ENCODE peak calls at places on chromosomes 12 and 14, in four cellular contexts. One of them, this sample, is unnamed.

GRCh38 chr12:57715786-57716185 is 21.9 kb downstream of the OS9 start:
- DNase-seq in KG1: no peak
- DNase-seq in HEK293T: no peak
- DNase-seq in M059J: no peak
- DNase-seq in this sample: no peak

GRCh38 chr12:89875809-89876208 is 167.2 kb upstream of the ATP2B1 start:
- DNase-seq in HEK293T: no peak
- DNase-seq in M059J: no peak
- DNase-seq in KG1: no peak
- DNase-seq in this sample: no peak

GRCh38 chr14:103393687-103394626 is 8.7 kb downstream of the MARK3 start:
- DNase-seq in KG1: no peak
- DNase-seq in HEK293T: peak
- DNase-seq in M059J: peak
- DNase-seq in this sample: no peak

GRCh38 chr14:37559386-37559785 is 35.7 kb downstream of the FOXA1 start:
- DNase-seq in KG1: no peak
- DNase-seq in M059J: peak
- DNase-seq in HEK293T: no peak
- DNase-seq in this sample: no peak

GRCh38 chr14:68795602-68796417 is 2.9 kb upstream of the ZFP36L1 start:
- DNase-seq in M059J: peak
- DNase-seq in HEK293T: peak
- DNase-seq in KG1: peak
- DNase-seq in this sample: peak

GRCh38 chr14:61438860-61439765 is 117.7 kb downstream of the PRKCH start:
- DNase-seq in HEK293T: no peak
- DNase-seq in KG1: peak
- DNase-seq in M059J: peak
- DNase-seq in this sample: peak

GRCh38 chr12:89448951-89449371 is 75.6 kb downstream of the GALNT4 start:
- DNase-seq in M059J: peak
- DNase-seq in KG1: no peak
- DNase-seq in HEK293T: no peak
- DNase-seq in this sample: no peak

GRCh38 chr12:76706761-76707160 is 57.2 kb upstream of the ZDHHC17 start:
- DNase-seq in M059J: no peak
- DNase-seq in KG1: no peak
- DNase-seq in HEK293T: no peak
- DNase-seq in this sample: no peak

GRCh38 chr12:96886998-96887677 is 19.9 kb upstream of the NEDD1 start:
- DNase-seq in HEK293T: no peak
- DNase-seq in KG1: no peak
- DNase-seq in M059J: peak
- DNase-seq in this sample: no peak

GRCh38 chr12:27331299-27331926 is 1.2 kb upstream of the BMAL2 start:
- DNase-seq in M059J: peak
- DNase-seq in KG1: no peak
- DNase-seq in HEK293T: no peak
- DNase-seq in this sample: peak

GRCh38 chr12:47818701-47819543 is 781 bp downstream of the HDAC7 start:
- DNase-seq in KG1: peak
- DNase-seq in HEK293T: peak
- DNase-seq in M059J: peak
- DNase-seq in this sample: peak

GRCh38 chr14:92726135-92726932 is 22.1 kb downstream of the LGMN start:
- DNase-seq in M059J: peak
- DNase-seq in KG1: no peak
- DNase-seq in HEK293T: no peak
- DNase-seq in this sample: peak

GRCh38 chr12:132610051-132610759 is at the start of gene LRCOL1:
- DNase-seq in KG1: no peak
- DNase-seq in HEK293T: no peak
- DNase-seq in M059J: peak
- DNase-seq in this sample: no peak

GRCh38 chr12:81015510-81015909 is 62.4 kb upstream of the ACSS3 start:
- DNase-seq in HEK293T: no peak
- DNase-seq in KG1: no peak
- DNase-seq in M059J: no peak
- DNase-seq in this sample: no peak

GRCh38 chr12:126874427-126875026 is 1392.4 kb upstream of the TMEM132C start:
- DNase-seq in HEK293T: peak
- DNase-seq in KG1: peak
- DNase-seq in M059J: peak
- DNase-seq in this sample: peak

GRCh38 chr14:105888784-105889665 is 362.6 kb downstream of the TMEM121 start:
- DNase-seq in M059J: no peak
- DNase-seq in HEK293T: no peak
- DNase-seq in KG1: no peak
- DNase-seq in this sample: no peak

GRCh38 chr12:15592934-15593333 is 196.3 kb downstream of the EPS8 start:
- DNase-seq in KG1: no peak
- DNase-seq in HEK293T: no peak
- DNase-seq in M059J: peak
- DNase-seq in this sample: no peak

GRCh38 chr12:62627181-62627580 is 160.6 kb downstream of the MON2 start:
- DNase-seq in KG1: no peak
- DNase-seq in HEK293T: no peak
- DNase-seq in M059J: no peak
- DNase-seq in this sample: no peak

GRCh38 chr14:35385042-35385839 is 19.3 kb downstream of the NFKBIA start:
- DNase-seq in HEK293T: no peak
- DNase-seq in KG1: no peak
- DNase-seq in M059J: peak
- DNase-seq in this sample: no peak

GRCh38 chr14:90556050-90556477 is 159.2 kb downstream of the CALM1 start:
- DNase-seq in KG1: no peak
- DNase-seq in M059J: no peak
- DNase-seq in HEK293T: no peak
- DNase-seq in this sample: no peak

GRCh38 chr14:102774391-102775153 is 2.7 kb upstream of the TRAF3 start:
- DNase-seq in KG1: no peak
- DNase-seq in HEK293T: peak
- DNase-seq in M059J: peak
- DNase-seq in this sample: peak

GRCh38 chr14:51674294-51675002 is 22.7 kb downstream of the FRMD6 start:
- DNase-seq in M059J: peak
- DNase-seq in KG1: no peak
- DNase-seq in HEK293T: no peak
- DNase-seq in this sample: no peak

GRCh38 chr12:107522692-107523477 is 162.7 kb upstream of the PWP1 start:
- DNase-seq in M059J: peak
- DNase-seq in KG1: no peak
- DNase-seq in HEK293T: peak
- DNase-seq in this sample: no peak

GRCh38 chr12:16454481-16454880 is 107.0 kb downstream of the MGST1 start:
- DNase-seq in HEK293T: no peak
- DNase-seq in KG1: no peak
- DNase-seq in M059J: no peak
- DNase-seq in this sample: no peak

GRCh38 chr14:55323910-55324309 is 52.7 kb downstream of the FBXO34 start:
- DNase-seq in M059J: no peak
- DNase-seq in HEK293T: no peak
- DNase-seq in KG1: no peak
- DNase-seq in this sample: no peak

GRCh38 chr14:38958589-38958988 is 144.4 kb downstream of the SEC23A start:
- DNase-seq in KG1: no peak
- DNase-seq in M059J: peak
- DNase-seq in HEK293T: no peak
- DNase-seq in this sample: no peak

GRCh38 chr14:61419201-61419600 is 97.8 kb downstream of the PRKCH start:
- DNase-seq in HEK293T: no peak
- DNase-seq in KG1: no peak
- DNase-seq in M059J: no peak
- DNase-seq in this sample: no peak

GRCh38 chr14:42174357-42174756 is 567.7 kb downstream of the LRFN5 start:
- DNase-seq in KG1: no peak
- DNase-seq in HEK293T: no peak
- DNase-seq in M059J: no peak
- DNase-seq in this sample: no peak

GRCh38 chr14:104108570-104109060 is 23.1 kb downstream of the ASPG start:
- DNase-seq in KG1: no peak
- DNase-seq in HEK293T: no peak
- DNase-seq in M059J: no peak
- DNase-seq in this sample: peak

GRCh38 chr12:98037401-98038140 is 477.8 kb upstream of the TMPO start:
- DNase-seq in KG1: no peak
- DNase-seq in M059J: no peak
- DNase-seq in HEK293T: no peak
- DNase-seq in this sample: no peak

GRCh38 chr12:59173696-59174095 is 253.4 kb upstream of the LRIG3 start:
- DNase-seq in KG1: no peak
- DNase-seq in M059J: no peak
- DNase-seq in HEK293T: no peak
- DNase-seq in this sample: no peak